ENCODE peak calls at places on chromosome 10, in four cellular contexts. D is HepG2, B is adrenal gland, H is psoas muscle. Z is an unnamed sample. For H3K27me3, the result is how much of the 10 kb centered on the place peaks cover.

GRCh38 chr10:78267070-78267469 is 233.4 kb downstream of the RPS24 start:
- DNase-seq in D (no peak), B (no peak), H (no peak), Z (no peak)

GRCh38 chr10:115949282-115949844 is 323.6 kb downstream of the GFRA1 start:
- DNase-seq in D (no peak), B (no peak), H (no peak), Z (no peak)

GRCh38 chr10:124621637-124622036 is 122.5 kb downstream of the FAM53B start:
- DNase-seq in D (no peak), B (no peak), H (no peak), Z (no peak)

GRCh38 chr10:31952066-31952465 is 23.4 kb upstream of the ARHGAP12 start:
- DNase-seq in D (no peak), B (no peak), H (no peak), Z (no peak)

GRCh38 chr10:110649652-110650264 is 5.6 kb downstream of the RBM20 start:
- DNase-seq in D (no peak), B (no peak), H (no peak), Z (no peak)

GRCh38 chr10:88986549-88987242 is 3.9 kb upstream of the FAS start:
- DNase-seq in D (peak), B (peak), H (no peak), Z (peak)

GRCh38 chr10:69734797-69735468 is 66.8 kb upstream of the COL13A1 start:
- DNase-seq in D (no peak), B (no peak), H (peak), Z (no peak)

GRCh38 chr10:38047666-38048065 is 37.2 kb downstream of the ZNF33A start:
- DNase-seq in D (no peak), B (no peak), H (no peak), Z (no peak)

GRCh38 chr10:60921631-60922030 is 22.4 kb downstream of the RHOBTB1 start:
- DNase-seq in D (no peak), B (no peak), H (no peak), Z (no peak)

GRCh38 chr10:118635674-118636402 is 40.4 kb upstream of the PRLHR start:
- DNase-seq in D (no peak), B (no peak), H (no peak), Z (no peak)

GRCh38 chr10:73879296-73880173 is 5.2 kb upstream of the CAMK2G start:
- DNase-seq in D (peak), B (peak), H (peak), Z (peak)

GRCh38 chr10:24784061-24784460 is 60.4 kb upstream of the ARHGAP21 start:
- DNase-seq in D (no peak), B (no peak), H (no peak), Z (no peak)

GRCh38 chr10:119139464-119140067 is 25.9 kb downstream of the SFXN4 start:
- DNase-seq in D (peak), B (peak), H (no peak), Z (no peak)

GRCh38 chr10:75408911-75409885 is 7.6 kb upstream of the ZNF503 start:
- DNase-seq in D (no peak), B (peak), H (peak), Z (no peak)

GRCh38 chr10:105952153-105952552 is 1212.4 kb downstream of the SORCS1 start:
- DNase-seq in D (no peak), B (no peak), H (no peak), Z (peak)

GRCh38 chr10:71708301-71708703 is 11.3 kb downstream of the C10orf105 start:
- DNase-seq in D (peak), B (peak), H (peak), Z (no peak)

GRCh38 chr10:19505320-19506092 is 310.7 kb upstream of the PLXDC2 start:
- DNase-seq in D (no peak), B (no peak), H (no peak), Z (no peak)

GRCh38 chr10:112952282-112952991 is 2.4 kb downstream of the TCF7L2 start:
- DNase-seq in D (no peak), B (peak), H (peak), Z (no peak)

GRCh38 chr10:129523031-129523722 is 56.1 kb downstream of the MGMT start:
- DNase-seq in D (no peak), B (no peak), H (peak), Z (no peak)

GRCh38 chr10:101767600-101767945 is 8.3 kb downstream of the FGF8 start:
- DNase-seq in D (no peak), B (no peak), H (no peak), Z (no peak)

GRCh38 chr10:101768791-101769170 is 7.1 kb downstream of the FGF8 start:
- DNase-seq in D (no peak), B (no peak), H (no peak), Z (no peak)

GRCh38 chr10:101766753-101767599 is 8.9 kb downstream of the FGF8 start:
- DNase-seq in D (no peak), B (no peak), H (no peak), Z (no peak)

GRCh38 chr10:101767966-101768790 is 7.7 kb downstream of the FGF8 start:
- DNase-seq in D (no peak), B (no peak), H (no peak), Z (no peak)

GRCh38 chr10:101766306-101766705 is 9.6 kb downstream of the FGF8 start:
- DNase-seq in D (no peak), B (no peak), H (no peak), Z (no peak)
- H3K27me3 ChIP-seq in D (under half), B (under half), H (under half), Z (under half)

GRCh38 chr10:62610649-62611229 is 193.8 kb upstream of the ADO start:
- DNase-seq in D (peak), B (peak), H (peak), Z (peak)
- TF ChIP-seq CTCF in D (peak), B (peak), H (peak), Z (peak)

GRCh38 chr10:34698248-34698831 is 116.8 kb downstream of the PARD3 start:
- DNase-seq in D (no peak), B (no peak), H (no peak), Z (no peak)
- H3K27ac ChIP-seq in D (no peak), B (no peak), H (no peak), Z (no peak)

DNA sequence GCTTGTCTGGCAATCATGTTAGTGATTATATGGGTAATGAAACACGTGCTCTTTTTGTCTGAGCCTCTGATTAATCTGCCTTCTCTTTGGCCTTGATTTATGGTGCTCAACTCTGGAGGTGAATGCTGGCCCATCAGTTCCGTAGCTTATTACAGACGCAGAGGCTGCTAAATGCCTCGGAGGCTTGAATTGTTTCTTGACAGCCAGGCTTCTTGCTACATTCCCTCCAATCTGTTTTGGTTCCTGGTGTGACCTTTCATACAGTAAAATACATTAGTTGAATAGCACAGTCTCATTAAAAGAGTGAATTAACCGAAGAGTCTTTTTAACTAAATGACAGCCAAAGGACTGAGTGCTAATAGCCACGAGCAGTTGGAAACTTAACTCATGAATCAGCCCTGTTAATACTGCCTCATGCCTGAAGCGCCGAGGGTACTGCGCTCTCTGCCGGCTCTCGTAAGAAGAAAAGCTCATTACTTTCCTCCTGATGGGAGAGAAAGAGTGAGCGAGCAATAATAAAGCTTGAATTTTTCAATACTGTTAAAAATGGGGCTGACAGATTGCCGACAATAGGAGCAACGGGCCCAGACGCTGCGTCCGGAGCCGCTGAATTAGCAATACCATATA is 236.4 kb upstream of the GPR26 start:
- DNase-seq in D (no peak), B (no peak), H (no peak), Z (no peak)
- H3K27me3 ChIP-seq in D (under half), B (under half), H (under half), Z (under half)

DNA sequence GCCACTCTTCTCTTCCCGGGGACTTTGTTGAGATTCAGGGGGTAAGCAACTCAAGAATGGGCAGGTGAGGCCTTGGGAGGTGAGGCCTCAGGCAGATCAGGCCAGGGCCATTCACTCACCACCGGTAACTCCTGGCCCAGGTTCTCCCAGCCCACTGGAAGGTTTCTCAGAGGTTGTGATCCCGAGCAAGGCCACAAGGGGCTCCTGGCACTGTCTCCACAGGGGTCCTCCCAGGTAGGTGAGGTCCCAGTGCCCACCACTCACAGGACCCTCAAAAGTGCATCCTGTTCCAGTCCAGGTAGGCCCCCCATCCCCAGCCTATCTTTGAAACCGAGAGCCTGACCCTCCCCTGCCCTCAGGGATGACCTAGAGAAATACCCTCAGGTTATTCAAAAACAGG is 236.1 kb downstream of the BUB3 start:
- DNase-seq in D (no peak), B (no peak), H (no peak), Z (no peak)
- TF ChIP-seq CTCF in D (no peak), B (no peak), H (no peak), Z (no peak)

GRCh38 chr10:48364659-48365405 is 58.4 kb downstream of the MAPK8 start:
- DNase-seq in D (peak), B (no peak), H (no peak), Z (peak)
- H3K27ac ChIP-seq in D (no peak), B (no peak), H (no peak), Z (peak)

GRCh38 chr10:7417807-7418206 is 7.0 kb upstream of the SFMBT2 start:
- DNase-seq in D (no peak), B (no peak), H (no peak), Z (no peak)
- H3K27me3 ChIP-seq in D (under half), B (under half), H (under half), Z (under half)

GRCh38 chr10:121437596-121437995 is 160.6 kb downstream of the FGFR2 start:
- DNase-seq in D (no peak), B (peak), H (no peak), Z (no peak)
- TF ChIP-seq CTCF in D (peak), B (no peak), H (no peak), Z (no peak)

Z was measured in brain microvascular endothelial cell.